ENCODE peak calls at places on chromosomes 6 and 20, in five cellular contexts. X is naive thymus-derived CD4-positive, alpha-beta T cell; W is AG20443; O is upper lobe of right lung; K is stimulated activated naive CD8-positive, alpha-beta T cell treated with anti-CD3 and anti-CD28 coated beads, Interleukin-15, Interleukin-2, amounts not matched to agents 100 U/mL and 50 U/mL, for 24 hours. U is an unnamed sample.
A peak's percentile ranks its signal among the peaks of the same experiment; 100 is the strongest.

GRCh38 chr20:2865630-2866029 is 7.7 kb upstream of the PTPRA start:
- DNase-seq in X (no peak), W (no peak), O (no peak), K (peak; percentile 77), U (no peak)

GRCh38 chr6:30518505-30518850 is 29.2 kb downstream of the HLA-E start:
- DNase-seq in X (peak; percentile 75), W (no peak), O (no peak), K (peak; percentile 63), U (no peak)

GRCh38 chr6:44662461-44663121 is 275.1 kb downstream of the CDC5L start:
- DNase-seq in X (no peak), W (no peak), O (peak; percentile 65), K (no peak), U (no peak)

GRCh38 chr20:42218566-42218965 is 600.4 kb upstream of the CHD6 start:
- DNase-seq in X (no peak), W (no peak), O (no peak), K (no peak), U (no peak)

GRCh38 chr6:111566873-111567517 is 38.7 kb downstream of the TRAF3IP2 start:
- DNase-seq in X (peak; percentile 23), W (no peak), O (peak; percentile 69), K (no peak), U (no peak)

GRCh38 chr6:136226674-136227377 is 23.3 kb downstream of the MTFR2 start:
- DNase-seq in X (no peak), W (no peak), O (no peak), K (no peak), U (no peak)

GRCh38 chr20:49569403-49570115 is 1.6 kb upstream of the PTGIS start:
- DNase-seq in X (no peak), W (no peak), O (no peak), K (no peak), U (peak; percentile 57)

GRCh38 chr6:44152109-44152461 is 6.5 kb upstream of the CAPN11 start:
- DNase-seq in X (no peak), W (no peak), O (no peak), K (no peak), U (no peak)

GRCh38 chr6:139490482-139490881 is 116.0 kb upstream of the CITED2 start:
- DNase-seq in X (peak; percentile 23), W (no peak), O (no peak), K (no peak), U (no peak)

GRCh38 chr20:46563170-46563847 is 12.9 kb upstream of the OCSTAMP start:
- DNase-seq in X (no peak), W (no peak), O (no peak), K (no peak), U (no peak)

GRCh38 chr6:98947411-98948292 is at the start of gene FBXL4:
- DNase-seq in X (peak; percentile 81), W (peak; percentile 96), O (peak; percentile 92), K (peak; percentile 83), U (peak; percentile 88)

GRCh38 chr6:38755207-38755606 is 40.1 kb downstream of the DNAH8 start:
- DNase-seq in X (no peak), W (no peak), O (no peak), K (no peak), U (no peak)

GRCh38 chr6:52049252-52050050 is 38.0 kb downstream of the PKHD1 start:
- DNase-seq in X (peak; percentile 32), W (peak; percentile 56), O (no peak), K (no peak), U (no peak)

GRCh38 chr6:89037156-89037900 is 43.2 kb upstream of the PNRC1 start:
- DNase-seq in X (no peak), W (no peak), O (no peak), K (no peak), U (no peak)

GRCh38 chr6:37433657-37434271 is 743 bp downstream of the CMTR1 start:
- DNase-seq in X (peak; percentile 49), W (peak; percentile 34), O (no peak), K (peak; percentile 52), U (no peak)

GRCh38 chr20:49187330-49188100 is 619 bp downstream of the STAU1 start:
- DNase-seq in X (peak; percentile 23), W (peak; percentile 49), O (peak; percentile 43), K (no peak), U (peak; percentile 65)

GRCh38 chr6:16851044-16851540 is 89.8 kb upstream of the ATXN1 start:
- DNase-seq in X (no peak), W (no peak), O (no peak), K (no peak), U (no peak)

GRCh38 chr20:2890743-2891142 is 17.5 kb downstream of the PTPRA start:
- DNase-seq in X (no peak), W (no peak), O (no peak), K (no peak), U (no peak)

GRCh38 chr6:3023663-3024483 is 24.2 kb downstream of the NQO2 start:
- DNase-seq in X (peak; percentile 72), W (peak; percentile 97), O (peak; percentile 94), K (peak; percentile 93), U (peak; percentile 94)

GRCh38 chr20:3471397-3472021 is 691 bp downstream of the ATRN start:
- DNase-seq in X (peak; percentile 7), W (peak; percentile 14), O (no peak), K (no peak), U (peak; percentile 66)

GRCh38 chr20:42191140-42191860 is 573.1 kb upstream of the CHD6 start:
- DNase-seq in X (no peak), W (no peak), O (no peak), K (no peak), U (no peak)

GRCh38 chr6:107114213-107114871 is 973 bp downstream of the BEND3 start:
- DNase-seq in X (peak; percentile 64), W (peak; percentile 98), O (peak; percentile 94), K (peak; percentile 85), U (peak; percentile 92)

GRCh38 chr6:157034433-157035230 is 257.5 kb downstream of the ARID1B start:
- DNase-seq in X (peak; percentile 57), W (peak; percentile 29), O (no peak), K (no peak), U (no peak)

GRCh38 chr20:33187491-33187890 is 19.5 kb downstream of the BPIFA2 start:
- DNase-seq in X (no peak), W (no peak), O (no peak), K (no peak), U (no peak)

GRCh38 chr6:111057074-111057752 is 30.1 kb upstream of the SLC16A10 start:
- DNase-seq in X (peak; percentile 54), W (peak; percentile 59), O (no peak), K (peak; percentile 10), U (no peak)

GRCh38 chr20:63361507-63362425 is 617 bp upstream of the CHRNA4 start:
- DNase-seq in X (peak; percentile 11), W (no peak), O (no peak), K (no peak), U (no peak)

GRCh38 chr20:62697468-62697912 is 11.1 kb upstream of the NTSR1 start:
- DNase-seq in X (no peak), W (no peak), O (no peak), K (no peak), U (no peak)

GRCh38 chr20:9028419-9028818 is 40.5 kb upstream of the PLCB4 start:
- DNase-seq in X (no peak), W (no peak), O (no peak), K (no peak), U (no peak)

GRCh38 chr6:167574431-167575097 is 249.7 kb downstream of the TTLL2 start:
- DNase-seq in X (no peak), W (no peak), O (no peak), K (no peak), U (peak; percentile 64)

GRCh38 chr6:109801794-109802193 is 110.7 kb downstream of the FIG4 start:
- DNase-seq in X (no peak), W (no peak), O (no peak), K (no peak), U (no peak)

GRCh38 chr6:26272171-26272631 is 92.8 kb upstream of the BTN3A2 start:
- DNase-seq in X (no peak), W (no peak), O (peak; percentile 77), K (peak; percentile 65), U (peak; percentile 65)

GRCh38 chr6:7468382-7469081 is 72.9 kb upstream of the DSP start:
- DNase-seq in X (no peak), W (peak; percentile 89), O (no peak), K (peak; percentile 5), U (no peak)

GRCh38 chr6:136031982-136032381 is 180.5 kb downstream of the PDE7B start:
- DNase-seq in X (peak; percentile 7), W (peak; percentile 60), O (no peak), K (no peak), U (no peak)

GRCh38 chr6:128316258-128316952 is 204.0 kb downstream of the PTPRK start:
- DNase-seq in X (no peak), W (no peak), O (no peak), K (no peak), U (no peak)

GRCh38 chr6:55888917-55889316 is 13.5 kb upstream of the BMP5 start:
- DNase-seq in X (no peak), W (no peak), O (no peak), K (no peak), U (no peak)

U was measured in sciatic nerve.